ENCODE peak calls at places on chromosome 16, in ten cellular contexts. G is nephron progenitor cell; J is stimulated activated CD4-positive, alpha-beta T cell treated with anti-CD3 and anti-CD28 coated beads, Interleukin-1b, Interleukin-23, amount 100 ng/mL, for 24 hours; L is NCI-H2029; A is naive thymus-derived CD4-positive, alpha-beta T cell; K is neural crest cell; E is amygdala; S is AG09319; X is CD4-positive, alpha-beta memory T cell; O is AG04450. T is an unnamed sample.

GRCh38 chr16:29962344-29962994 is 590 bp downstream of the TMEM219 start:
- DNase-seq in G (no peak), J (no peak), L (no peak), A (no peak), K (no peak), E (no peak), S (no peak), X (no peak), O (peak), T (no peak)

GRCh38 chr16:89938636-89938885 is 10.0 kb upstream of the DEF8 start:
- DNase-seq in G (no peak), J (no peak), L (no peak), A (no peak), K (no peak), E (no peak), S (no peak), X (no peak), O (no peak), T (no peak)

GRCh38 chr16:48720266-48720665 is 110.3 kb upstream of the N4BP1 start:
- DNase-seq in G (peak), J (no peak), L (no peak), A (no peak), K (peak), E (no peak), S (no peak), X (no peak), O (no peak), T (no peak)

GRCh38 chr16:65083181-65083845 is 38.5 kb downstream of the CDH11 start:
- DNase-seq in G (no peak), J (no peak), L (no peak), A (no peak), K (no peak), E (no peak), S (no peak), X (no peak), O (no peak), T (no peak)

GRCh38 chr16:11621920-11622651 is 35.4 kb upstream of the LITAF start:
- DNase-seq in G (peak), J (no peak), L (no peak), A (no peak), K (no peak), E (no peak), S (no peak), X (peak), O (no peak), T (peak)

GRCh38 chr16:2777231-2777902 is at the start of gene ELOB:
- DNase-seq in G (peak), J (peak), L (peak), A (peak), K (peak), E (peak), S (peak), X (peak), O (peak), T (peak)

GRCh38 chr16:85423631-85424030 is 189.5 kb upstream of the GSE1 start:
- DNase-seq in G (peak), J (no peak), L (no peak), A (no peak), K (no peak), E (no peak), S (no peak), X (no peak), O (no peak), T (no peak)

GRCh38 chr16:85168732-85169256 is 56.5 kb upstream of the CIBAR2 start:
- DNase-seq in G (peak), J (no peak), L (no peak), A (no peak), K (peak), E (no peak), S (no peak), X (no peak), O (no peak), T (no peak)

GRCh38 chr16:31438414-31438813 is 4.2 kb downstream of the ZNF843 start:
- DNase-seq in G (no peak), J (no peak), L (no peak), A (no peak), K (no peak), E (no peak), S (no peak), X (no peak), O (no peak), T (no peak)

GRCh38 chr16:87471278-87472141 is 21.3 kb downstream of the ZCCHC14 start:
- DNase-seq in G (peak), J (no peak), L (no peak), A (no peak), K (no peak), E (no peak), S (no peak), X (no peak), O (no peak), T (no peak)

GRCh38 chr16:73996624-73997339 is 299.8 kb upstream of the PSMD7 start:
- DNase-seq in G (no peak), J (no peak), L (no peak), A (no peak), K (no peak), E (no peak), S (no peak), X (no peak), O (no peak), T (no peak)

GRCh38 chr16:20866161-20866772 is 33.9 kb downstream of the DCUN1D3 start:
- DNase-seq in G (no peak), J (no peak), L (no peak), A (no peak), K (no peak), E (no peak), S (no peak), X (no peak), O (no peak), T (no peak)

GRCh38 chr16:89154390-89155183 is 17.0 kb upstream of the CDH15 start:
- DNase-seq in G (no peak), J (no peak), L (no peak), A (no peak), K (no peak), E (no peak), S (no peak), X (no peak), O (no peak), T (no peak)

GRCh38 chr16:71867934-71868333 is 16.0 kb downstream of the ZNF821 start:
- DNase-seq in G (no peak), J (no peak), L (no peak), A (no peak), K (no peak), E (no peak), S (no peak), X (no peak), O (no peak), T (no peak)